ENCODE peak calls at places on chromosomes 16 and 17, in ten cellular contexts. E is anterior cingulate cortex; F is NCI-H69; X is T-helper 9 cell; P is activated CD4-positive, alpha-beta T cell treated with anti-CD3 and anti-CD28 coated beads, Interleukin-2, amount 50 U/mL, for 4 hours; T is endothelial cell of umbilical vein; R is thoracic aorta; D is DMS 273 treated with DMSO at 0.1 percent for 48 hours; K is GM12865; A is neuronal stem cell. H is an unnamed sample.

GRCh38 chr16:57556941-57557541 is 14.6 kb downstream of the ADGRG5 start:
- DNase-seq in E (no peak), K (no peak), X (no peak), P (no peak), D (no peak), F (no peak), A (no peak), R (no peak), T (no peak), H (no peak)

GRCh38 chr16:1787056-1787321 is 4.2 kb downstream of the NUBP2 start:
- DNase-seq in K (no peak), A (no peak), T (no peak), R (no peak), F (no peak), D (no peak), X (no peak), E (no peak), P (no peak), H (no peak)

GRCh38 chr17:55742272-55743102 is 8.4 kb upstream of the PCTP start:
- DNase-seq in R (no peak), D (no peak), E (no peak), F (no peak), X (no peak), K (peak), T (no peak), A (no peak), P (no peak), H (peak)

GRCh38 chr16:19563377-19563776 is 7.9 kb downstream of the VPS35L start:
- DNase-seq in A (no peak), E (no peak), X (no peak), K (no peak), T (no peak), F (no peak), R (no peak), P (no peak), D (no peak), H (no peak)

GRCh38 chr16:54493076-54493475 is 206.5 kb upstream of the IRX3 start:
- DNase-seq in K (no peak), D (no peak), X (no peak), R (no peak), F (no peak), T (no peak), P (no peak), E (no peak), A (no peak), H (no peak)

GRCh38 chr17:5260542-5260941 is 21.5 kb upstream of the RABEP1 start:
- DNase-seq in F (no peak), E (no peak), A (no peak), R (no peak), D (no peak), X (no peak), T (no peak), P (no peak), K (no peak), H (no peak)

GRCh38 chr17:61551255-61551742 is 39.7 kb downstream of the NACA2 start:
- DNase-seq in D (no peak), R (no peak), E (no peak), T (peak), K (peak), F (peak), X (no peak), A (peak), P (no peak), H (no peak)

GRCh38 chr16:79769320-79770243 is 169.0 kb upstream of the MAF start:
- DNase-seq in A (no peak), F (no peak), K (no peak), X (no peak), T (no peak), D (no peak), E (no peak), P (no peak), R (no peak), H (no peak)

GRCh38 chr17:61867033-61867432 is 3.7 kb upstream of the BRIP1 start:
- DNase-seq in A (no peak), D (no peak), X (no peak), E (no peak), P (no peak), R (no peak), T (no peak), F (no peak), K (no peak), H (no peak)